ENCODE peak calls at places on chromosomes 5 and 9, in ten cellular contexts. O is CD4-positive, alpha-beta memory T cell; R is brain microvascular endothelial cell; S is HAP-1; H is heart left ventricle; I is GM23248; T is GM06990; F is astrocyte; U is IMR-90; M is stomach. A is an unnamed sample.

GRCh38 chr5:61641748-61642565 is 309.9 kb downstream of the ZSWIM6 start:
- DNase-seq in R (no peak), I (peak; percentile 18), F (no peak), T (no peak), S (no peak), H (no peak), U (no peak), M (no peak), O (no peak), A (peak; percentile 6)

GRCh38 chr9:7974335-7975005 is 174.9 kb upstream of the DMAC1 start:
- DNase-seq in U (no peak), I (no peak), S (no peak), O (peak; percentile 38), R (no peak), F (no peak), H (no peak), M (no peak), T (peak; percentile 15), A (no peak)

GRCh38 chr9:129866373-129867137 is 31.3 kb downstream of the USP20 start:
- DNase-seq in R (no peak), H (no peak), O (peak; percentile 80), S (no peak), T (no peak), U (no peak), I (no peak), F (no peak), M (no peak), A (no peak)

GRCh38 chr5:164649266-164649665 is 1143.8 kb downstream of the MAT2B start:
- DNase-seq in F (peak; percentile 55), R (no peak), I (no peak), O (no peak), U (no peak), M (no peak), S (peak; percentile 14), H (no peak), T (no peak), A (peak; percentile 9)

GRCh38 chr5:8522635-8523034 is 653.7 kb downstream of the MTRR start:
- DNase-seq in O (no peak), F (no peak), T (no peak), S (no peak), R (no peak), M (no peak), I (no peak), H (no peak), U (no peak), A (no peak)

GRCh38 chr9:99905833-99906402 is 536 bp upstream of the STX17 start:
- DNase-seq in H (no peak), U (peak; percentile 6), S (no peak), T (no peak), I (peak; percentile 35), F (peak; percentile 1), M (peak; percentile 51), O (no peak), R (no peak), A (no peak)

GRCh38 chr9:116096046-116096445 is 57.5 kb upstream of the PAPPA start:
- DNase-seq in U (peak; percentile 38), I (peak; percentile 59), M (no peak), H (no peak), T (no peak), R (peak; percentile 39), O (no peak), F (peak; percentile 53), S (no peak), A (no peak)

GRCh38 chr5:156399323-156399722 is 72.4 kb downstream of the SGCD start:
- DNase-seq in U (no peak), O (no peak), I (no peak), R (no peak), T (no peak), S (no peak), H (no peak), F (no peak), M (no peak), A (no peak)

GRCh38 chr5:149421834-149422233 is 42.7 kb upstream of the IL17B start:
- DNase-seq in H (no peak), S (no peak), U (peak; percentile 70), F (no peak), T (no peak), M (no peak), O (no peak), I (peak; percentile 78), R (no peak), A (peak; percentile 63)

GRCh38 chr9:32978051-32978450 is 23.4 kb downstream of the APTX start:
- DNase-seq in M (no peak), F (no peak), S (no peak), I (no peak), H (no peak), U (no peak), O (no peak), R (no peak), T (no peak), A (no peak)

GRCh38 chr9:9003184-9003583 is 1203.6 kb upstream of the DMAC1 start:
- DNase-seq in F (no peak), T (no peak), H (peak; percentile 6), U (no peak), R (peak; percentile 13), O (no peak), I (no peak), S (peak; percentile 51), M (no peak), A (no peak)

GRCh38 chr9:127218818-127219217 is 45.8 kb upstream of the GARNL3 start:
- DNase-seq in R (no peak), T (no peak), M (no peak), O (no peak), I (no peak), H (no peak), F (no peak), S (no peak), U (no peak), A (no peak)

DNA sequence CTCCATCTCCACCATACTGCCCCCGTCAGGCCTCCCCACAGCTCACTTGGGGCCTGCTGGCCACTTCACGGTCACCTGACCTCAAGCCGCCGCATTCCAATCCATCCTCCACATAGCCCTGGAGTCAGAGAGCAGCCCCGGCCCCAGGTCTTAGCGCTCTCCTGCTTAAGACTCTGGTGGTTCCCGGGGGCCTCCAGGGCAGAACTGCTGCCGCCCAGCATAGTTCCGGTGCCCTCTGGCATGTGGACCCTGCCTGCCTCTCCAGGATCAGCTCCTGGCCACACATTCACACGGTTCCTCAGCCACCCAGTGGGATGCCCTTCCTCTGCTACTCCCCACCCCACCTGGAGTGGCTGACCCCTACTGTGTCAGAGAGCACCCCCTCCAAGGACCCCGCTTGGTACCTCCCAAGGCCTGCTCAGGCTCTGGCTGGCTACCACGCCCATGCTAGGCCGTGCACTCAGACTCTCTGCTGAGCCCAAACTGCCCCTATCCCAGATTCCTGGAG is 8.7 kb downstream of the PHYKPL start:
- DNase-seq in R (no peak), U (no peak), F (no peak), T (no peak), S (no peak), O (no peak), M (no peak), H (no peak), I (no peak), A (no peak)
- H3K36me3 ChIP-seq in R (peaks cover 28% of the 10 kb centered on the region), U (peaks cover 48% of the 10 kb centered on the region), F (peaks cover 22% of the 10 kb centered on the region), T (peaks cover 35% of the 10 kb centered on the region), S (peaks cover 80% of the 10 kb centered on the region), O (peaks cover 50% of the 10 kb centered on the region), M (peaks cover 37% of the 10 kb centered on the region), H (peaks cover 52% of the 10 kb centered on the region), I (peaks cover 7% of the 10 kb centered on the region), A (peaks cover 63% of the 10 kb centered on the region)

GRCh38 chr5:65128226-65128625 is 353.5 kb downstream of the ADAMTS6 start:
- DNase-seq in M (no peak), I (no peak), H (no peak), U (peak; percentile 52), R (no peak), T (no peak), O (no peak), S (no peak), F (peak; percentile 37), A (no peak)

GRCh38 chr5:65127181-65127901 is 354.4 kb downstream of the ADAMTS6 start:
- DNase-seq in H (no peak), R (peak; percentile 37), F (peak; percentile 86), T (no peak), S (no peak), O (no peak), U (peak; percentile 93), M (no peak), I (peak; percentile 66), A (peak; percentile 63)

GRCh38 chr5:65125681-65126080 is 356.0 kb downstream of the ADAMTS6 start:
- DNase-seq in U (no peak), M (no peak), O (no peak), I (no peak), F (no peak), T (no peak), S (peak; percentile 97), R (no peak), H (no peak), A (no peak)

GRCh38 chr5:65126670-65127069 is 355.1 kb downstream of the ADAMTS6 start:
- DNase-seq in H (no peak), U (no peak), M (no peak), I (peak; percentile 24), O (no peak), F (no peak), S (no peak), T (no peak), R (no peak), A (peak; percentile 10)

DNA sequence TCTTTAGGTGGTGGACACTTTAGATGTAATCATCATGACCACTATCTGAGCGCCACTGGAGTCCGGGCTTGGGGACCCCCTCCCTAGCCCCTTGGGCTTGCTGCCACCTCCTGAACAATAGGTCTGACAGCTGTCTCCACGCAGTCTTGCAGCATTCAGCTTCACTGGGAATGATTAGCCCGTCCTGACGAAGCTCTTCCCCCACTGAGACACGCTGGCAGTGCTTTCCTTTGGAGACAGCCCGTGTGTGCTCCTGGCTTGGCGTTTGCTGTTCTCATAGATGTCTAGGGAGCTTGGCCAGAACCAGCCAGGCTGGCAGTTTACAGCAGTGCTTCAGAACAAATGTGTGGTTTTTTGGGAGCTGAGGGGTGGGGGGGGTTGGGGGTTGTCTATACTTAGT is 355.5 kb downstream of the ADAMTS6 start:
- DNase-seq in T (no peak), F (peak; percentile 64), S (peak; percentile 32), H (no peak), U (peak; percentile 82), R (peak; percentile 9), M (no peak), I (peak; percentile 74), O (no peak), A (peak; percentile 37)
- H3K27me3 ChIP-seq in T (no peaks in the 10 kb centered on the region), F (no peaks in the 10 kb centered on the region), S (no peaks in the 10 kb centered on the region), H (no peaks in the 10 kb centered on the region), U (no peaks in the 10 kb centered on the region), R (no peaks in the 10 kb centered on the region), M (no peaks in the 10 kb centered on the region), I (no peaks in the 10 kb centered on the region), O (no peaks in the 10 kb centered on the region), A (no peaks in the 10 kb centered on the region)

DNA sequence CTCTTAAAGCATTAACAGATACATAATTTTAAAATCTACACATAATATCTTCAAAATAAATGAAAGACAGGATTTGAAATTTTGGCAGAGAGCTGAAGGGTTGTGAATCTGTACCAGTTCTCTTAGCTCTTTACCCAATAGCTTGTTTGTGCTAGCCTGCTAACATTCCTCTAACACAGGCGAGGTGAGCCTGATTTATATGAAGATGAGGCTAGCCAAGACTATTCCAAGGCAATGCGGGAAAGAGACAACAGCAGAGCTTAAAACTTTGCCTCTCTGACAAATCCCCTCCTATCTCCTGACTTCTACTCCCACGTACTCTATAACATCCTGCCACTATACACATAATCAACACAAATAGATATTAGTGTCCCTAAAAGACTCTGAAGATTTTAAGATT is 745.5 kb upstream of the ZNF608 start:
- DNase-seq in M (no peak), F (no peak), S (no peak), T (no peak), O (no peak), H (no peak), I (no peak), R (no peak), U (no peak), A (no peak)
- H3K36me3 ChIP-seq in M (no peaks in the 10 kb centered on the region), F (no peaks in the 10 kb centered on the region), S (no peaks in the 10 kb centered on the region), T (no peaks in the 10 kb centered on the region), O (no peaks in the 10 kb centered on the region), H (no peaks in the 10 kb centered on the region), I (no peaks in the 10 kb centered on the region), R (no peaks in the 10 kb centered on the region), U (no peaks in the 10 kb centered on the region), A (no peaks in the 10 kb centered on the region)

GRCh38 chr5:152397581-152397980 is 7.5 kb downstream of the NMUR2 start:
- DNase-seq in R (no peak), U (no peak), T (no peak), M (no peak), F (no peak), O (no peak), I (no peak), S (no peak), H (no peak), A (no peak)
- H3K27me3 ChIP-seq in R (no peaks in the 10 kb centered on the region), U (no peaks in the 10 kb centered on the region), T (no peaks in the 10 kb centered on the region), M (no peaks in the 10 kb centered on the region), F (no peaks in the 10 kb centered on the region), O (no peaks in the 10 kb centered on the region), I (no peaks in the 10 kb centered on the region), S (no peaks in the 10 kb centered on the region), H (no peaks in the 10 kb centered on the region), A (no peaks in the 10 kb centered on the region)

A was measured in adipocyte.